ENCODE peak calls at places on chromosomes 13 and 19, in five cellular contexts. One of them, this sample, is unnamed. For H3K27me3, the result is how much of the 10 kb centered on the place peaks cover.

GRCh38 chr19:6572217-6572616 is 18.7 kb downstream of the CD70 start:
- DNase-seq in left lung: no peak
- DNase-seq in CD4-positive, alpha-beta T cell: no peak
- DNase-seq in dorsolateral prefrontal cortex: no peak
- DNase-seq in PC-3: no peak
- DNase-seq in this sample: no peak

GRCh38 chr13:51585696-51586095 is 1.4 kb downstream of the WDFY2 start:
- DNase-seq in PC-3: peak
- DNase-seq in CD4-positive, alpha-beta T cell: no peak
- DNase-seq in left lung: no peak
- DNase-seq in dorsolateral prefrontal cortex: no peak
- DNase-seq in this sample: no peak

GRCh38 chr13:49323344-49323743 is 75.6 kb downstream of the CDADC1 start:
- DNase-seq in left lung: no peak
- DNase-seq in PC-3: no peak
- DNase-seq in CD4-positive, alpha-beta T cell: no peak
- DNase-seq in dorsolateral prefrontal cortex: no peak
- DNase-seq in this sample: no peak

GRCh38 chr13:114248011-114248410 is 13.3 kb downstream of the CDC16 start:
- DNase-seq in dorsolateral prefrontal cortex: no peak
- DNase-seq in PC-3: no peak
- DNase-seq in left lung: no peak
- DNase-seq in CD4-positive, alpha-beta T cell: no peak
- DNase-seq in this sample: no peak

GRCh38 chr13:51781246-51782022 is 22.5 kb downstream of the DHRS12 start:
- DNase-seq in PC-3: peak
- DNase-seq in left lung: no peak
- DNase-seq in dorsolateral prefrontal cortex: no peak
- DNase-seq in CD4-positive, alpha-beta T cell: no peak
- DNase-seq in this sample: peak

GRCh38 chr13:31882794-31883193 is 143.5 kb downstream of the RXFP2 start:
- DNase-seq in left lung: no peak
- DNase-seq in CD4-positive, alpha-beta T cell: no peak
- DNase-seq in PC-3: no peak
- DNase-seq in dorsolateral prefrontal cortex: no peak
- DNase-seq in this sample: no peak

GRCh38 chr19:16260794-16261161 is 63.1 kb downstream of the AP1M1 start:
- DNase-seq in dorsolateral prefrontal cortex: no peak
- DNase-seq in left lung: no peak
- DNase-seq in PC-3: no peak
- DNase-seq in CD4-positive, alpha-beta T cell: no peak
- DNase-seq in this sample: no peak

GRCh38 chr13:79485014-79485441 is 4.1 kb downstream of the NDFIP2 start:
- DNase-seq in dorsolateral prefrontal cortex: no peak
- DNase-seq in PC-3: peak
- DNase-seq in CD4-positive, alpha-beta T cell: no peak
- DNase-seq in left lung: no peak
- DNase-seq in this sample: no peak

GRCh38 chr13:37648604-37649003 is 50.0 kb upstream of the POSTN start:
- DNase-seq in dorsolateral prefrontal cortex: no peak
- DNase-seq in left lung: no peak
- DNase-seq in PC-3: peak
- DNase-seq in CD4-positive, alpha-beta T cell: no peak
- DNase-seq in this sample: no peak

GRCh38 chr19:14400913-14401312 is 18.2 kb downstream of the DDX39A start:
- DNase-seq in left lung: no peak
- DNase-seq in CD4-positive, alpha-beta T cell: no peak
- DNase-seq in dorsolateral prefrontal cortex: no peak
- DNase-seq in PC-3: no peak
- DNase-seq in this sample: no peak

GRCh38 chr13:98752111-98752941 is at the start of gene SLC15A1:
- DNase-seq in CD4-positive, alpha-beta T cell: no peak
- DNase-seq in left lung: no peak
- DNase-seq in dorsolateral prefrontal cortex: no peak
- DNase-seq in PC-3: no peak
- DNase-seq in this sample: peak

GRCh38 chr13:25179810-25180437 is 7.8 kb upstream of the AMER2 start:
- DNase-seq in PC-3: no peak
- DNase-seq in dorsolateral prefrontal cortex: peak
- DNase-seq in left lung: no peak
- DNase-seq in CD4-positive, alpha-beta T cell: no peak
- DNase-seq in this sample: no peak

GRCh38 chr19:8526345-8527062 is 12.5 kb upstream of the ZNF414 start:
- DNase-seq in PC-3: peak
- DNase-seq in dorsolateral prefrontal cortex: peak
- DNase-seq in left lung: peak
- DNase-seq in CD4-positive, alpha-beta T cell: no peak
- DNase-seq in this sample: peak

GRCh38 chr13:25608181-25608580 is 236.4 kb downstream of the ATP8A2 start:
- DNase-seq in dorsolateral prefrontal cortex: no peak
- DNase-seq in CD4-positive, alpha-beta T cell: no peak
- DNase-seq in PC-3: no peak
- DNase-seq in left lung: no peak
- DNase-seq in this sample: no peak

GRCh38 chr19:23804676-23805075 is 46.0 kb upstream of the ZNF681 start:
- DNase-seq in left lung: no peak
- DNase-seq in dorsolateral prefrontal cortex: no peak
- DNase-seq in PC-3: no peak
- DNase-seq in CD4-positive, alpha-beta T cell: no peak
- DNase-seq in this sample: no peak

GRCh38 chr19:19460258-19460731 is 54.8 kb downstream of the GATAD2A start:
- DNase-seq in CD4-positive, alpha-beta T cell: no peak
- DNase-seq in PC-3: no peak
- DNase-seq in dorsolateral prefrontal cortex: no peak
- DNase-seq in left lung: peak
- DNase-seq in this sample: no peak

GRCh38 chr13:64429691-64430090 is 2800.4 kb downstream of the PCDH9 start:
- DNase-seq in CD4-positive, alpha-beta T cell: no peak
- DNase-seq in dorsolateral prefrontal cortex: no peak
- DNase-seq in left lung: no peak
- DNase-seq in PC-3: no peak
- DNase-seq in this sample: no peak

GRCh38 chr13:79775830-79776229 is 294.9 kb downstream of the NDFIP2 start:
- DNase-seq in PC-3: peak
- DNase-seq in CD4-positive, alpha-beta T cell: no peak
- DNase-seq in left lung: no peak
- DNase-seq in dorsolateral prefrontal cortex: peak
- DNase-seq in this sample: peak

GRCh38 chr13:31890946-31891345 is 140.6 kb upstream of the FRY start:
- DNase-seq in CD4-positive, alpha-beta T cell: no peak
- DNase-seq in PC-3: no peak
- DNase-seq in left lung: no peak
- DNase-seq in dorsolateral prefrontal cortex: no peak
- DNase-seq in this sample: no peak

GRCh38 chr13:31436478-31436877 is 236.7 kb downstream of the B3GLCT start:
- DNase-seq in dorsolateral prefrontal cortex: no peak
- DNase-seq in PC-3: no peak
- DNase-seq in left lung: no peak
- DNase-seq in CD4-positive, alpha-beta T cell: no peak
- DNase-seq in this sample: no peak

DNA sequence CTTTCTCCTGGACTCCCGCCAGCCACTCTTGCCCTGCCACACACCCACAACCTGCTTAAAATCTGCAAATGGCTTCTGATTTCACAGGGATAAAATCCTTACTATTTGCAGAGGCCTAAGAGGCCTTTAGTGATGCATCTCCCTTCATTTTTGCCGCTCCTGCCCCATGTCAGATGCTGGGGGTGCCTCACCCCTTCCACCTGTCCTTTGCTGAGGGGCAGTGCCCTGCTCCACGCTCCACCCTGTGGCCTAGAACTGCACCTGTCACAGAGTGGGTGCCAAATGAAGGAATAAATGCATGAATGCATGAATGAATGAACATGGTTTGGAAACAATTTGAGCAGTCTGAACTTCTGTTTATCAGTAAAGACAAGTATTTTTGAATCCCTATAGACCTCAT is 34.1 kb upstream of the UQCRFS1 start:
- DNase-seq in CD4-positive, alpha-beta T cell: no peak
- DNase-seq in dorsolateral prefrontal cortex: no peak
- DNase-seq in left lung: no peak
- DNase-seq in PC-3: no peak
- DNase-seq in this sample: no peak
- TF ChIP-seq CTCF in CD4-positive, alpha-beta T cell: no peak
- TF ChIP-seq CTCF in dorsolateral prefrontal cortex: no peak
- TF ChIP-seq CTCF in left lung: no peak
- TF ChIP-seq CTCF in PC-3: no peak
- TF ChIP-seq CTCF in this sample: peak

GRCh38 chr13:35891486-35891885 is 239.7 kb downstream of the DCLK1 start:
- DNase-seq in CD4-positive, alpha-beta T cell: no peak
- DNase-seq in dorsolateral prefrontal cortex: no peak
- DNase-seq in PC-3: no peak
- DNase-seq in left lung: no peak
- DNase-seq in this sample: no peak
- H3K27me3 ChIP-seq in CD4-positive, alpha-beta T cell: under half
- H3K27me3 ChIP-seq in dorsolateral prefrontal cortex: under half
- H3K27me3 ChIP-seq in PC-3: under half
- H3K27me3 ChIP-seq in left lung: under half
- H3K27me3 ChIP-seq in this sample: under half

GRCh38 chr13:86741762-86742285 is 929.3 kb upstream of the SLITRK5 start:
- DNase-seq in left lung: no peak
- DNase-seq in PC-3: peak
- DNase-seq in dorsolateral prefrontal cortex: no peak
- DNase-seq in CD4-positive, alpha-beta T cell: no peak
- DNase-seq in this sample: no peak
- TF ChIP-seq CTCF in left lung: no peak
- TF ChIP-seq CTCF in PC-3: peak
- TF ChIP-seq CTCF in dorsolateral prefrontal cortex: no peak
- TF ChIP-seq CTCF in CD4-positive, alpha-beta T cell: no peak
- TF ChIP-seq CTCF in this sample: peak

DNA sequence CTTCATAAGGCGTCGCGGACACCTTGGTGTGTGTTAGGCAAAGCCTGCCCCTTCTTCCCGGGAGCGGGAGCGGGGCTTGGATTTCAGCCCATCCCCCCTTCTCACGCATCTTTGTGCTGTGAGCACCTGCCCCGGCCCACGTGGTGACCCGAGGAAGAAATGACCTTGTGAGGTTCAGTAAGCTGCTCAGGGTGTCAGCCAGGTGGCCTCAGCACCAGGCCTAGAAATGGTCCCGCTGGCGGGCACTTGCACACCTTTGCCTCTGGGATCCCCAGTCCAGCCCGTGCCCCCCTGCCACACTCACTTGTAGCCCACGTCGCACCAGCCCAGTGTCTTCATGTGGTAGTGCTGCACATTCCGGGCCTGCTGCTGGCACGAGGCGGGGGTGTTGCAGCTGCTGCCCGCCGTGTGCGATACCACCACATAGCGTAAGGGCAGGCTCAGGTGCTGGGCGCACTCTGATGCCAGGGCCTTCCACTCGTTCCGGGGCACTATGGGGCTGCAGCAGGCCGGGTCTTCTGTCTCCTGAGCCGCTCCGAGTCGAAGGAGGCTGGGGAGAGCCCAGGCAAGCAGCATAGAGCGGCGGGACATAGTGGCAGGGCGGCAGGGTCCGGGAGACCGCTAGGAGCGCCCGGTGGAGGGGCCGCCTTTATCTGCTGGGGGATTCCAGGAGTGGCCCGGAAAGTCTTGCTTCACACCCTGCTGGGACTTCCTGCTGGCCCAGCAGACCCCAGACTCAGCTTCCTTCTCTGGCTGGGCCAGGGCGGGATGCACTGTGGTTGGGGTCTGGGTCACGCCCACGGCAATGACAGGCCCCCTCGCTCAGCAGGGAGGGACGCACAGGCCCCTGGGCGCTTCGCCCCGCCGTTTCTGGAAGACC is at the start of gene PGLYRP1:
- DNase-seq in left lung: peak
- DNase-seq in dorsolateral prefrontal cortex: no peak
- DNase-seq in PC-3: no peak
- DNase-seq in CD4-positive, alpha-beta T cell: no peak
- DNase-seq in this sample: peak
- H3K27me3 ChIP-seq in left lung: half or more
- H3K27me3 ChIP-seq in dorsolateral prefrontal cortex: under half
- H3K27me3 ChIP-seq in PC-3: under half
- H3K27me3 ChIP-seq in CD4-positive, alpha-beta T cell: under half
- H3K27me3 ChIP-seq in this sample: under half

GRCh38 chr13:110323172-110323851 is 16.2 kb downstream of the COL4A2 start:
- DNase-seq in left lung: no peak
- DNase-seq in dorsolateral prefrontal cortex: no peak
- DNase-seq in PC-3: peak
- DNase-seq in CD4-positive, alpha-beta T cell: no peak
- DNase-seq in this sample: peak
- TF ChIP-seq CTCF in left lung: no peak
- TF ChIP-seq CTCF in dorsolateral prefrontal cortex: no peak
- TF ChIP-seq CTCF in PC-3: peak
- TF ChIP-seq CTCF in CD4-positive, alpha-beta T cell: no peak
- TF ChIP-seq CTCF in this sample: peak

DNA sequence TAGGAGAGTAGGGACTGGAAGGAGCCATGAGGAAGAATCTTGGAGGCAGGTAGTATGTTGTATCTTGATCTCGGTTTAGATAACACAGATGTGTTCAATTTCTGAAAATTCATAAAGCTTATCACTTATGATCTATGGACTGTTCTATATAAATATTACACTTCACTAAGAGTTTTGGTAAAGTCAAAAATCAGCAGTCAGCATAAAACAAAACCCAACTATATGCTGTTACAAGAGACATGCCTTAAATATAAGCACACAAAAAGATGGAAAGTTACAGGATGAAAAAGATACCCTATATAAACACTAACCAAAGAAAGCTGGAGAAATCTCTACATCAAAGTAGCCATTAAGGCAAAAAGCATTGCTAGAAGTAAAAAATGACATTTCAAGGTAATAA is 4.5 kb upstream of the KASH5 start:
- DNase-seq in CD4-positive, alpha-beta T cell: no peak
- DNase-seq in PC-3: no peak
- DNase-seq in dorsolateral prefrontal cortex: no peak
- DNase-seq in left lung: no peak
- DNase-seq in this sample: no peak
- H3K27me3 ChIP-seq in CD4-positive, alpha-beta T cell: under half
- H3K27me3 ChIP-seq in PC-3: under half
- H3K27me3 ChIP-seq in dorsolateral prefrontal cortex: under half
- H3K27me3 ChIP-seq in left lung: under half
- H3K27me3 ChIP-seq in this sample: under half

GRCh38 chr19:17835182-17836006 is 12.4 kb downstream of the JAK3 start:
- DNase-seq in CD4-positive, alpha-beta T cell: no peak
- DNase-seq in left lung: no peak
- DNase-seq in dorsolateral prefrontal cortex: no peak
- DNase-seq in PC-3: no peak
- DNase-seq in this sample: no peak

GRCh38 chr19:17831419-17831888 is 10.1 kb upstream of the INSL3 start:
- DNase-seq in PC-3: no peak
- DNase-seq in dorsolateral prefrontal cortex: peak
- DNase-seq in CD4-positive, alpha-beta T cell: no peak
- DNase-seq in left lung: no peak
- DNase-seq in this sample: no peak

GRCh38 chr19:17836530-17836929 is 11.3 kb downstream of the JAK3 start:
- DNase-seq in CD4-positive, alpha-beta T cell: no peak
- DNase-seq in PC-3: no peak
- DNase-seq in left lung: no peak
- DNase-seq in dorsolateral prefrontal cortex: no peak
- DNase-seq in this sample: no peak

GRCh38 chr19:17832443-17833208 is 11.3 kb upstream of the INSL3 start:
- DNase-seq in left lung: no peak
- DNase-seq in dorsolateral prefrontal cortex: no peak
- DNase-seq in CD4-positive, alpha-beta T cell: no peak
- DNase-seq in PC-3: no peak
- DNase-seq in this sample: no peak

GRCh38 chr19:17834350-17835181 is 13.2 kb downstream of the JAK3 start:
- DNase-seq in dorsolateral prefrontal cortex: no peak
- DNase-seq in left lung: no peak
- DNase-seq in PC-3: no peak
- DNase-seq in CD4-positive, alpha-beta T cell: no peak
- DNase-seq in this sample: peak
- TF ChIP-seq CTCF in dorsolateral prefrontal cortex: no peak
- TF ChIP-seq CTCF in left lung: no peak
- TF ChIP-seq CTCF in PC-3: no peak
- TF ChIP-seq CTCF in CD4-positive, alpha-beta T cell: no peak
- TF ChIP-seq CTCF in this sample: peak

This sample was measured in endodermal cell.